ENCODE peak calls at places on chromosomes 16 and 17, in five cellular contexts. H, K, I, V and B are unnamed samples.

GRCh38 chr17:72715906-72716572 is 376.4 kb downstream of the SLC39A11 start:
- DNase-seq in H (no peak), K (no peak), I (peak), V (no peak), B (no peak)

GRCh38 chr17:61495161-61495857 is 43.1 kb downstream of the TBX4 start:
- DNase-seq in H (no peak), K (no peak), I (peak), V (no peak), B (no peak)

GRCh38 chr17:78383725-78384471 is 5.4 kb downstream of the PGS1 start:
- DNase-seq in H (no peak), K (peak), I (peak), V (no peak), B (no peak)

GRCh38 chr16:53991181-53992056 is 287.5 kb downstream of the FTO start:
- DNase-seq in H (no peak), K (no peak), I (peak), V (no peak), B (no peak)

GRCh38 chr16:825298-826061 is 24.9 kb upstream of the GNG13 start:
- DNase-seq in H (no peak), K (peak), I (no peak), V (no peak), B (no peak)

GRCh38 chr17:17609121-17609520 is 17.6 kb upstream of the PEMT start:
- DNase-seq in H (no peak), K (no peak), I (no peak), V (no peak), B (no peak)

GRCh38 chr17:78347453-78347852 is 12.4 kb downstream of the SOCS3 start:
- DNase-seq in H (no peak), K (no peak), I (no peak), V (no peak), B (no peak)

GRCh38 chr17:72416054-72416691 is 295.4 kb downstream of the SOX9 start:
- DNase-seq in H (no peak), K (peak), I (no peak), V (no peak), B (no peak)